ENCODE peak calls at places on chromosome 2, in eight cellular contexts. X is right cardiac atrium, L is small intestine, W is NT2/D1, M is PC-3, K is aorta, J is hepatocyte, H is MM.1S. O is an unnamed sample.
A peak's percentile ranks its signal among the peaks of the same experiment; 100 is the strongest.

GRCh38 chr2:54859997-54860701 is 136.7 kb downstream of the EML6 start:
- DNase-seq in X (no peak), L (peak; percentile 33), W (no peak), M (peak; percentile 32), K (no peak), J (peak; percentile 49), H (no peak), O (no peak)

GRCh38 chr2:157784169-157784822 is 91.8 kb downstream of the ACVR1 start:
- DNase-seq in X (peak; percentile 42), L (peak; percentile 89), W (no peak), M (peak; percentile 85), K (peak; percentile 81), J (peak; percentile 31), H (no peak), O (peak; percentile 10)

GRCh38 chr2:143399679-143400078 is 270.5 kb downstream of the ARHGAP15 start:
- DNase-seq in X (no peak), L (no peak), W (no peak), M (peak; percentile 10), K (no peak), J (no peak), H (no peak), O (no peak)

GRCh38 chr2:147567131-147567530 is 277.7 kb upstream of the ACVR2A start:
- DNase-seq in X (no peak), L (no peak), W (no peak), M (peak; percentile 54), K (no peak), J (no peak), H (no peak), O (no peak)

GRCh38 chr2:119049968-119050657 is 108.1 kb downstream of the MARCO start:
- DNase-seq in X (no peak), L (no peak), W (peak; percentile 15), M (no peak), K (no peak), J (peak; percentile 56), H (no peak), O (no peak)

GRCh38 chr2:11417946-11418585 is 47.9 kb downstream of the E2F6 start:
- DNase-seq in X (no peak), L (peak; percentile 74), W (peak; percentile 46), M (peak; percentile 22), K (no peak), J (no peak), H (peak; percentile 42), O (no peak)

GRCh38 chr2:584863-585823 is 92.1 kb downstream of the TMEM18 start:
- DNase-seq in X (no peak), L (peak; percentile 1), W (no peak), M (peak; percentile 11), K (no peak), J (no peak), H (peak; percentile 25), O (peak; percentile 52)

GRCh38 chr2:203533696-203534471 is 1.2 kb downstream of the RAPH1 start:
- DNase-seq in X (no peak), L (peak; percentile 44), W (no peak), M (peak; percentile 50), K (no peak), J (peak; percentile 26), H (peak; percentile 53), O (peak; percentile 39)

GRCh38 chr2:96965781-96966514 is 20.4 kb downstream of the FAM178B start:
- DNase-seq in X (no peak), L (no peak), W (no peak), M (no peak), K (no peak), J (no peak), H (no peak), O (no peak)

GRCh38 chr2:119960821-119961220 is 52.1 kb upstream of the EPB41L5 start:
- DNase-seq in X (no peak), L (no peak), W (no peak), M (peak; percentile 18), K (no peak), J (no peak), H (no peak), O (no peak)

GRCh38 chr2:84748339-84748738 is 132.5 kb downstream of the TRABD2A start:
- DNase-seq in X (no peak), L (peak; percentile 74), W (no peak), M (no peak), K (no peak), J (no peak), H (no peak), O (no peak)

GRCh38 chr2:149219853-149220252 is 110.5 kb upstream of the LYPD6 start:
- DNase-seq in X (no peak), L (no peak), W (no peak), M (no peak), K (no peak), J (no peak), H (no peak), O (no peak)

GRCh38 chr2:236402016-236402784 is 138.0 kb upstream of the ASB18 start:
- DNase-seq in X (no peak), L (no peak), W (no peak), M (no peak), K (no peak), J (no peak), H (no peak), O (no peak)

DNA sequence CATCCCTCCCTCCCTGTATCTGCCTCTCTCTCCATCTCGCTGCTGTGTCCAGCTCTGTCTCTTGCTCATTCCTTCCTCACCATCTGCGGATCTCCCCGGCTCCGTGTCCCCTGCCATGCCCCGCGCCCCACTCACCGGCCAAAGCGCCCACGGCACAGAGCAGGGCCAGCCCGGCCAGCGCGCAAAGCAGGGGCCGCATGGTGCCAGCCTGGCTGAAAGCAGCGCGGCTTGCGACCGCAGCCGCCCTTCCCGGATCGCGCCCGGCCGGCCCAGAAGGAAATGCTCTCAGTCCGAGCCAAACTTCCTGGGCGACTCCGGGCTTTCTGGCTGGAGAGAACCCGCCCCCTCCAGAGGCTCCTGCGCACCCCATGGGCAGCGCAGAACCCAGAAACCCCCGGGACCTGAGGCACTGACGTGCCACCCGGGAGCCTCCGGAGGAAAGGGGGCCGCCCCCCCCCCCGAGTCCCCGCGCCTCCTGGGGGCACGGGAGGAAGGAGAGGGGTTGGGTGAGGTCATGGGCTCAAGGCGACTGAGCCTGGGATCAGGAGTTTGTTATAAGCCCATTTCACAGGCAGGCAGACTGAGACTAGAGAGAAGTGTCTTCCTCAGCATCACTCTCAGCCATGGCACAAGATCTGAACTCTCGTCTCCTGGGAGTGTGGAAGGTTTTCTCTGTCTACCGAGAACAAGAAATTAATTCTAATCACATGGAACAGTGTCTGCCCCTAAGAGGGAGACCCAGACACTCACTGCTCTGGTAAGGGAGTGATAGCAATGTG is 45.2 kb upstream of the RAB6C start:
- DNase-seq in X (no peak), L (no peak), W (no peak), M (no peak), K (no peak), J (no peak), H (no peak), O (no peak)
- H3K4me3 ChIP-seq in X (no peak overlapping the region), L (no peak overlapping the region), W (peak overlapping the region; percentile 38), M (no peak overlapping the region), K (no peak overlapping the region), J (no peak overlapping the region), H (no peak overlapping the region), O (no peak overlapping the region)

DNA sequence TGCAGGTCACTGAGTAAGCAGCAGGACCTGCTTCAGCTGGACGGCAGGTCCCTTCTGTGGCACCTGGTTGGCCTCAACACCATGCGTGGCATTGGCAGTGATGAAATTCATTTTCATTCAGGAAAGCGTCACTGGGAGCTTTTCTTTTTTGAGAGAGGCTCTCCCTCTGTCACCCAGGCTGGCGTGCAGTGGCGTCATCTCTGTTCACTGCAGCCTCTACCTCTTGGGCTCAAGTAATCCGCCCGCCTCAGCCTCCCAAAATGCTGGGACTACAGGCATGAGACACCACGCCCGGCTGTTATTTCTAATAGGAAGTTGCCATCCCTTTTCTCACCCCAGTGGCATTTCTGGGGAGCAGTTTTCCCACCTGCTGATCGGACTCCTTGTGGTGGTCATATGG is 39.3 kb downstream of the NCK2 start:
- DNase-seq in X (no peak), L (no peak), W (no peak), M (no peak), K (no peak), J (no peak), H (no peak), O (no peak)
- H3K4me1 ChIP-seq in X (peaks cover 9% of the 10 kb centered on the region), L (peaks cover 18% of the 10 kb centered on the region), W (no peaks in the 10 kb centered on the region), M (no peaks in the 10 kb centered on the region), K (peaks cover 3% of the 10 kb centered on the region), J (peaks cover 4% of the 10 kb centered on the region), H (peaks cover 15% of the 10 kb centered on the region), O (peaks cover 99% of the 10 kb centered on the region)

GRCh38 chr2:218858671-218859555 is 692 bp upstream of the WNT6 start:
- DNase-seq in X (no peak), L (no peak), W (no peak), M (no peak), K (peak; percentile 50), J (no peak), H (no peak), O (no peak)
- H3K4me3 ChIP-seq in X (peak overlapping the region; percentile 52), L (no peak overlapping the region), W (peak overlapping the region; percentile 31), M (no peak overlapping the region), K (peak overlapping the region; percentile 25), J (no peak overlapping the region), H (no peak overlapping the region), O (no peak overlapping the region)

GRCh38 chr2:171187177-171187576 is 26.5 kb upstream of the TLK1 start:
- DNase-seq in X (no peak), L (no peak), W (no peak), M (no peak), K (no peak), J (no peak), H (no peak), O (no peak)
- H3K4me1 ChIP-seq in X (no peaks in the 10 kb centered on the region), L (no peaks in the 10 kb centered on the region), W (no peaks in the 10 kb centered on the region), M (peaks cover 16% of the 10 kb centered on the region), K (no peaks in the 10 kb centered on the region), J (no peaks in the 10 kb centered on the region), H (no peaks in the 10 kb centered on the region), O (no peaks in the 10 kb centered on the region)

DNA sequence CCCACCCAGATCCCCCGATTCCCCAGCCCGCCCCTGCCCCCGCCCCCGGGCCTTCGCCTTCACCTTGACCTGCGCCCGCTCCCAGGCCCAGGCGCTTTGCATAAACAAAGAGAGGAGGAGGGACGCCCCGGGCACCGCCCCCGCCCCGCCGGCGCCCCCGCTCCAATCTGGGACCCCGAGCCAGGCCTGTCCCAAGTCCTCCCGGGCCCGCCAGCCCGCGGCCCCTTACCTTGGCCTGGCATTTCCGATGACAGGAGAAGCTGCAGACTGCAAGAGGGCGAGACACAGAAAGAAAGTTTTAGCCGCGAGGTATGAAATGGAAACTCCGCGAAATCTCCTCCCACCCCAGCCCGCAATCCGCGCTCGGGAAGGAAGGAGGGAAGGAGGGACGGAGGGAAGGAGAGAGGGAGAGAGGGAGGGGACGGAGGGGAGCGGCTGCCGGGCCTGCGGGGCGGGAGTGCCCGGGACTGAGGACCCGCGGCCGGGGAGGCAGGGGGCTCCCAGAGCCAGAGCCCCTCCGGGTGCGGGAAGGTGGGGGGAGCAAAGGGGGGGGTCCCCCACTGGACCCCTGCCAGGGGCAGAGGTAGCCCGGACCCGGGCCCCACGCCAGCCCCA is 24.2 kb downstream of the TNS1 start:
- DNase-seq in X (no peak), L (no peak), W (no peak), M (peak; percentile 14), K (no peak), J (peak; percentile 66), H (no peak), O (no peak)
- H3K4me3 ChIP-seq in X (peak overlapping the region; percentile 83), L (no peak overlapping the region), W (peak overlapping the region; percentile 47), M (peak overlapping the region; percentile 63), K (peak overlapping the region; percentile 63), J (peak overlapping the region; percentile 31), H (no peak overlapping the region), O (no peak overlapping the region)

O was measured in CD4-positive, alpha-beta memory T cell.